ENCODE peak calls at places on chromosomes 13 and 19, in six cellular contexts. I, J, O, M, B and U are unnamed samples.
A peak's percentile ranks its signal among the peaks of the same experiment; 100 is the strongest.

GRCh38 chr13:76737526-76737925 is 148.7 kb downstream of the KCTD12 start:
- DNase-seq in O (no peak), M (no peak), B (no peak), J (no peak), I (no peak), U (no peak)

GRCh38 chr13:113801289-113801961 is 42.4 kb downstream of the TMEM255B start:
- DNase-seq in M (no peak), O (no peak), J (no peak), B (no peak), I (no peak), U (no peak)

GRCh38 chr19:28492201-28492600 is 720.8 kb downstream of the UQCRFS1 start:
- DNase-seq in I (no peak), J (no peak), B (no peak), O (no peak), M (no peak), U (no peak)

GRCh38 chr13:28716511-28716910 is 2.3 kb downstream of the SLC46A3 start:
- DNase-seq in O (no peak), I (no peak), J (no peak), B (peak; percentile 97), M (peak; percentile 83), U (peak; percentile 88)

GRCh38 chr19:51524661-51525264 is 6.7 kb downstream of the SIGLEC6 start:
- DNase-seq in B (no peak), M (no peak), O (no peak), J (no peak), I (no peak), U (no peak)

GRCh38 chr13:42925626-42926025 is 66.4 kb downstream of the EPSTI1 start:
- DNase-seq in O (no peak), I (no peak), J (no peak), B (no peak), M (no peak), U (no peak)

GRCh38 chr13:51258612-51259358 is 36.6 kb downstream of the FAM124A start:
- DNase-seq in B (peak; percentile 72), M (no peak), O (no peak), J (peak; percentile 44), I (no peak), U (no peak)

GRCh38 chr19:33446156-33446917 is 72.8 kb downstream of the CEBPG start:
- DNase-seq in B (no peak), I (no peak), O (no peak), M (peak; percentile 57), J (no peak), U (no peak)

GRCh38 chr13:23626730-23627129 is 56.5 kb downstream of the TNFRSF19 start:
- DNase-seq in O (no peak), B (no peak), J (no peak), M (no peak), I (no peak), U (no peak)

GRCh38 chr19:13036366-13036976 is 41.2 kb downstream of the NFIX start:
- DNase-seq in J (no peak), M (peak; percentile 29), B (peak; percentile 88), O (no peak), I (no peak), U (no peak)

GRCh38 chr19:27794444-27795042 is 1418.4 kb downstream of the UQCRFS1 start:
- DNase-seq in I (peak; percentile 59), J (peak; percentile 61), O (peak; percentile 3), B (peak; percentile 81), M (peak; percentile 47), U (peak; percentile 61)

GRCh38 chr19:19865750-19866598 is at the start of gene ZNF253:
- DNase-seq in M (peak; percentile 88), J (peak; percentile 97), B (peak; percentile 99), O (peak; percentile 95), I (peak; percentile 97), U (peak; percentile 95)

GRCh38 chr19:19871932-19872331 is 6.2 kb downstream of the ZNF253 start:
- DNase-seq in J (no peak), I (no peak), B (no peak), O (no peak), M (no peak), U (no peak)

GRCh38 chr19:19860756-19861390 is 4.8 kb upstream of the ZNF253 start:
- DNase-seq in J (peak; percentile 87), M (no peak), I (peak; percentile 92), B (peak; percentile 99), O (peak; percentile 84), U (no peak)

GRCh38 chr19:19866599-19867248 is 1.0 kb downstream of the ZNF253 start:
- DNase-seq in B (peak; percentile 95), M (no peak), O (peak; percentile 57), J (peak; percentile 83), I (peak; percentile 86), U (peak; percentile 18)
- H2BK15ac ChIP-seq in B (no peak overlapping the region), M (no peak overlapping the region), O (no peak overlapping the region), J (no peak overlapping the region), I (no peak overlapping the region), U (no peak overlapping the region)

DNA sequence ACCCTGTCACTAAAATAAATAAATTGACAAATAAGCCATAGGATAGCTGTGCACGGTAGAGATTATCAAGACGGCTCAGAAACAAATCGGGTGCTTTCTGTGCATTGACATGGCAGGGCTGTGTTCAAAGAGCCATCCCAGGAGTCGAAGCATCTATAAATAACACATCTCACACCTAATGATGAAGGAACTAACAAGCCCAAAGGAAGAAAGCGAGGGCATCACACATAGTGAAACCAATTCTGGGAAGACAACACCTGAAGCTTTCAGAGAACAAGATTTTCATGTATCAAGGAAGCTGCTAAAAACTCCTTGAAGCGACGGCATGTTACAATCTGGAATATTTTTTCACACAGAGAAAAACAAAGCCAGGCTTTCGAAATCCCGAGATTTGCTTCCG is 36.1 kb downstream of the KLF2 start:
- DNase-seq in J (no peak), O (no peak), I (no peak), B (no peak), M (no peak), U (no peak)
- H2BK15ac ChIP-seq in J (no peak overlapping the region), O (no peak overlapping the region), I (no peak overlapping the region), B (no peak overlapping the region), M (no peak overlapping the region), U (no peak overlapping the region)

GRCh38 chr19:53388168-53388567 is 6.8 kb upstream of the ZNF765 start:
- DNase-seq in M (peak; percentile 39), J (no peak), O (no peak), I (no peak), B (no peak), U (no peak)
- H2BK15ac ChIP-seq in M (no peak overlapping the region), J (no peak overlapping the region), O (no peak overlapping the region), I (no peak overlapping the region), B (no peak overlapping the region), U (no peak overlapping the region)

GRCh38 chr13:90184355-90184754 is 1163.1 kb upstream of the MIR17HG start:
- DNase-seq in M (no peak), J (no peak), I (no peak), B (no peak), O (no peak), U (no peak)

GRCh38 chr13:90188237-90188636 is 1159.2 kb upstream of the MIR17HG start:
- DNase-seq in O (no peak), B (no peak), J (no peak), M (no peak), I (no peak), U (no peak)

GRCh38 chr13:90185734-90186133 is 1161.8 kb upstream of the MIR17HG start:
- DNase-seq in M (no peak), O (no peak), B (no peak), I (no peak), J (no peak), U (peak; percentile 11)
- H2BK15ac ChIP-seq in M (no peak overlapping the region), O (no peak overlapping the region), B (no peak overlapping the region), I (no peak overlapping the region), J (no peak overlapping the region), U (no peak overlapping the region)

DNA sequence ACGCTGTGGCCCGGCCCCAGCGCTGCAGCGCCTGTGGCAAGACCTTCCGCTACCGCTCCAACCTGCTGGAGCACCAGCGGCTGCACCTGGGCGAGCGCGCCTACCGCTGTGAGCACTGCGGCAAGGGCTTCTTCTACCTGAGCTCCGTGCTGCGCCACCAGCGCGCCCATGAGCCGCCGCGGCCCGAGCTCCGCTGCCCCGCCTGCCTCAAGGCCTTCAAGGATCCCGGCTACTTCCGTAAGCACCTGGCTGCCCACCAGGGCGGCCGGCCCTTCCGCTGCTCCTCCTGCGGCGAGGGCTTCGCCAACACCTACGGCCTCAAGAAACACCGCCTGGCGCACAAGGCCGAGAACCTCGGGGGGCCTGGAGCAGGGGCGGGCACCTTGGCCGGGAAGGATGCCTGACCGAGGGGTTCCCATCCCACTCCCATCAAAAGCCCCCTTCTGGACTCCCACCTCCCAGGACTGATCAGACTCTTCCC is 7.9 kb downstream of the ZNF784 start:
- DNase-seq in J (peak; percentile 45), M (no peak), O (no peak), B (no peak), I (no peak), U (no peak)
- H2BK15ac ChIP-seq in J (no peak overlapping the region), M (no peak overlapping the region), O (no peak overlapping the region), B (no peak overlapping the region), I (no peak overlapping the region), U (no peak overlapping the region)